ENCODE peak calls at places on chromosomes 6 and 20, in ten cellular contexts. F, W, R, Y, C, I, L, T, P and S are unnamed samples.

GRCh38 chr6:142313284-142313683 is 11.5 kb downstream of the ADGRG6 start:
- DNase-seq in R (no peak), I (peak), W (no peak), Y (no peak), P (peak), F (no peak), C (no peak), L (no peak), T (no peak), S (no peak)

GRCh38 chr6:2124260-2124709 is 121.1 kb downstream of the GMDS start:
- DNase-seq in T (no peak), W (no peak), L (no peak), Y (no peak), C (no peak), F (no peak), I (no peak), R (no peak), P (peak), S (no peak)

GRCh38 chr20:46827718-46828458 is 66.8 kb upstream of the EYA2 start:
- DNase-seq in W (no peak), R (no peak), Y (no peak), F (no peak), C (no peak), I (no peak), T (no peak), L (no peak), P (no peak), S (no peak)

GRCh38 chr6:4820704-4821276 is 44.6 kb downstream of the CDYL start:
- DNase-seq in P (peak), C (no peak), F (no peak), I (no peak), T (no peak), L (no peak), W (no peak), R (no peak), Y (peak), S (no peak)

GRCh38 chr6:70651326-70651905 is 16.3 kb upstream of the SMAP1 start:
- DNase-seq in I (no peak), C (no peak), F (no peak), P (no peak), R (no peak), T (no peak), L (no peak), Y (no peak), W (no peak), S (no peak)

GRCh38 chr6:82015043-82015442 is 232.5 kb downstream of the IBTK start:
- DNase-seq in L (no peak), I (no peak), W (no peak), Y (no peak), F (no peak), T (no peak), P (peak), R (no peak), C (no peak), S (no peak)

GRCh38 chr6:136405410-136406029 is 115.9 kb upstream of the BCLAF1 start:
- DNase-seq in P (peak), Y (no peak), F (no peak), W (no peak), R (peak), C (no peak), I (no peak), T (no peak), L (no peak), S (no peak)

GRCh38 chr6:16712250-16712930 is 48.9 kb downstream of the ATXN1 start:
- DNase-seq in T (no peak), P (peak), L (peak), W (no peak), F (no peak), I (no peak), C (no peak), Y (no peak), R (no peak), S (no peak)

GRCh38 chr6:56764081-56764566 is 121.4 kb upstream of the DST start:
- DNase-seq in F (no peak), W (no peak), C (no peak), T (no peak), P (peak), Y (no peak), I (peak), L (peak), R (no peak), S (no peak)

GRCh38 chr6:27479319-27480182 is 6.6 kb upstream of the ZNF184 start:
- DNase-seq in C (peak), T (no peak), P (peak), L (peak), W (peak), R (peak), Y (peak), I (peak), F (peak), S (peak)

GRCh38 chr6:47303861-47304260 is 5.8 kb downstream of the TNFRSF21 start:
- DNase-seq in I (no peak), W (no peak), T (no peak), L (no peak), P (no peak), Y (no peak), C (no peak), F (no peak), R (no peak), S (no peak)

GRCh38 chr20:22909436-22909835 is 125.7 kb upstream of the SSTR4 start:
- DNase-seq in W (no peak), R (no peak), I (no peak), L (no peak), F (no peak), P (no peak), Y (no peak), T (no peak), C (no peak), S (no peak)

GRCh38 chr6:121873595-121873994 is 438.1 kb downstream of the GJA1 start:
- DNase-seq in F (no peak), L (no peak), P (no peak), Y (no peak), R (no peak), W (no peak), C (no peak), I (no peak), T (no peak), S (no peak)

GRCh38 chr6:28589952-28590340 is 64.3 kb downstream of the GPX5 start:
- DNase-seq in I (no peak), R (no peak), T (no peak), F (no peak), L (no peak), P (no peak), C (no peak), Y (no peak), W (no peak), S (no peak)

GRCh38 chr6:167735498-167736201 is 91.1 kb upstream of the AFDN start:
- DNase-seq in Y (no peak), R (no peak), F (no peak), W (no peak), L (no peak), P (no peak), T (no peak), C (no peak), I (no peak), S (no peak)

GRCh38 chr6:28812778-28813569 is 110.8 kb downstream of the TRIM27 start:
- DNase-seq in C (no peak), F (no peak), P (no peak), R (no peak), Y (no peak), W (no peak), T (no peak), I (no peak), L (no peak), S (no peak)

GRCh38 chr20:23203951-23204730 is 118.0 kb upstream of the CD93 start:
- DNase-seq in R (no peak), C (no peak), L (no peak), F (no peak), P (no peak), Y (no peak), W (no peak), T (no peak), I (no peak), S (no peak)

GRCh38 chr20:1838479-1839279 is 56.5 kb upstream of the SIRPA start:
- DNase-seq in P (no peak), I (no peak), R (no peak), L (no peak), W (peak), C (no peak), Y (no peak), T (no peak), F (no peak), S (no peak)

GRCh38 chr6:5379647-5380242 is 118.4 kb downstream of the FARS2 start:
- DNase-seq in C (peak), F (no peak), P (peak), W (no peak), Y (no peak), R (no peak), I (peak), T (no peak), L (peak), S (no peak)

GRCh38 chr20:20261159-20261558 is 106.7 kb upstream of the INSM1 start:
- DNase-seq in T (no peak), F (no peak), R (no peak), C (no peak), L (no peak), P (no peak), I (no peak), W (no peak), Y (no peak), S (no peak)

GRCh38 chr20:48187891-48188290 is 402.6 kb upstream of the SULF2 start:
- DNase-seq in T (no peak), Y (no peak), R (no peak), L (no peak), I (no peak), P (no peak), C (no peak), W (no peak), F (no peak), S (no peak)

GRCh38 chr6:5179917-5180316 is 80.8 kb downstream of the LYRM4 start:
- DNase-seq in F (no peak), C (no peak), T (no peak), R (no peak), Y (no peak), I (peak), L (no peak), P (no peak), W (no peak), S (no peak)

GRCh38 chr6:159594106-159594749 is 98.8 kb downstream of the SOD2 start:
- DNase-seq in F (no peak), C (no peak), T (no peak), R (no peak), I (no peak), L (no peak), Y (no peak), P (peak), W (no peak), S (no peak)

GRCh38 chr20:34293119-34293518 is 10.0 kb downstream of the AHCY start:
- DNase-seq in F (no peak), R (no peak), C (no peak), I (no peak), T (no peak), L (no peak), Y (no peak), W (no peak), P (no peak), S (no peak)

GRCh38 chr20:19473894-19474293 is 261.5 kb downstream of the SLC24A3 start:
- DNase-seq in C (no peak), L (no peak), F (no peak), R (no peak), P (no peak), I (no peak), W (no peak), Y (no peak), T (no peak), S (no peak)

GRCh38 chr6:28474441-28475219 is 31.3 kb upstream of the ZSCAN23 start:
- DNase-seq in F (peak), R (no peak), P (peak), W (peak), L (peak), Y (peak), T (peak), I (peak), C (peak), S (no peak)

DNA sequence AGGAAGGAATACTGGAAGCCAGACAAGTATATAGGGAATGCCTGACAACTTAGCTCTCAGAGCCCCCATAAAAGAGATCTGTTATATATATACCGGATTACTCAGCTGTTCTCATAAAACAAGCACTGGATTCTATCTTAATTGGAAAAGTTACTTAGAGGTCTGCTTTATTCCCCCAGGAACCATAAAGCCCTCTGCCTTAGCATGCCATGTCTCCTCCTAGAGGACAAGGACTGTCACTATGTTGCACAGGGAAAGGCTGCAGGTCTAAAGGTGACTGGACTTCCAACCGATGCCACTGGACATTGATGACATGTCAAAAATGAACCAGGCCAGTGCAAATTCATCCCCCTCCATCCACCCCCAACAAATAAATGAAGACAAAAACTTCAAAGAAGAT is 6.4 kb downstream of the EXOC2 start:
- DNase-seq in F (no peak), I (no peak), W (no peak), P (no peak), Y (no peak), C (peak), T (no peak), R (no peak), L (no peak), S (no peak)
- TF ChIP-seq CTCF in F (peak), I (no peak), W (no peak), P (no peak), Y (peak), C (peak), T (peak), R (no peak), L (peak), S (no peak)

DNA sequence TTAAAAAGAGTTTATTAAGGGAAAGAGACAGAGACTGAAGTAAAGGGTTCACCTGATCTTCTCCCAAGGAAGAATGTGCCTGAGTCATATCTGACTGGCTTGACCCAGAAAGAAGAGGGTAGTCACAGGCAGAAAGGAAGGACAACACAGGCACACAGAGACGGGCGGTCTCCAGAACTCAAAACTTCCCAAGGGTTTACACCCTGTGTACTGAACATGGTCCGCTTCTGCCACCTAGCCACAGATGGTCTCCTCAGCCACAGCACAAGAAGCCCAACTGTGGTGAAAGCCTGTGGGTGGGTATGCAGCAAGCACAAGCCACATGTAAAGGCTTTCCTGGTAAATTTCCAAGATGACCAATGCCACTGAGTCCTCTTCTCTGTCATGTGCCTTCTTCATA is 17.2 kb downstream of the UNC5CL start:
- DNase-seq in T (no peak), Y (peak), C (peak), R (no peak), I (peak), P (peak), F (no peak), W (no peak), L (no peak), S (no peak)
- TF ChIP-seq CTCF in T (peak), Y (peak), C (peak), R (no peak), I (peak), P (no peak), F (peak), W (no peak), L (no peak), S (no peak)

GRCh38 chr20:61965606-61966491 is 99.8 kb downstream of the TAF4 start:
- DNase-seq in C (no peak), P (no peak), R (no peak), T (no peak), W (no peak), I (no peak), L (no peak), Y (no peak), F (no peak), S (no peak)
- TF ChIP-seq CTCF in C (no peak), P (peak), R (no peak), T (peak), W (no peak), I (no peak), L (no peak), Y (peak), F (no peak), S (no peak)

GRCh38 chr6:37820713-37821069 is 1.2 kb downstream of the ZFAND3 start:
- DNase-seq in W (no peak), T (no peak), Y (no peak), P (no peak), F (no peak), C (peak), L (no peak), R (no peak), I (no peak), S (no peak)
- TF ChIP-seq CTCF in W (no peak), T (no peak), Y (no peak), P (no peak), F (no peak), C (no peak), L (no peak), R (no peak), I (no peak), S (no peak)

DNA sequence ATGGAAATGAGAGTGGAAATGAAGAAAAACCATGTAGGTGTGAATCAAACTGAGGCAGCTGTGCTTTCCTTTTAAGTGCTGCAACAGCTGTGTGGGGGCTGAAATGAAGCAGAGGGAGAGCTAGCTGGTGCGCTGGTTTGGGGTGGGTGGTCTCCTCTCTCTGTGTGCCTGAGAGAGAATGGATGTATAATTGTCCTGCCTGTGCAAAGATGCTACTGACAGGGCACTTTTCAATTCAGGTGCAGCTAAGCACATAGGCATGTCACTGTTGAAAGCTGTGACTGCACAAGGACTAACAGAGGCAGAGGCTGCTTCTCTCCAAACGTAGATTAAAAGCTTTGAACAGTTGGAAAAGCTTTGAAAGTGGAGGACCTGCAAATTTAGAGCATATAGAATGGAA is 387.1 kb upstream of the MAN1A1 start:
- DNase-seq in C (no peak), R (no peak), I (no peak), P (no peak), W (no peak), L (no peak), F (no peak), Y (no peak), T (no peak), S (no peak)
- TF ChIP-seq CTCF in C (no peak), R (no peak), I (no peak), P (no peak), W (no peak), L (no peak), F (no peak), Y (no peak), T (no peak), S (no peak)

GRCh38 chr20:36306557-36307411 is 645 bp downstream of the DLGAP4 start:
- DNase-seq in P (no peak), W (no peak), T (no peak), Y (no peak), C (no peak), R (peak), F (no peak), L (no peak), I (no peak), S (no peak)
- TF ChIP-seq CTCF in P (no peak), W (no peak), T (no peak), Y (no peak), C (no peak), R (no peak), F (no peak), L (no peak), I (no peak), S (no peak)

GRCh38 chr6:7813704-7814103 is 87.8 kb downstream of the BMP6 start:
- DNase-seq in I (peak), Y (no peak), L (no peak), T (no peak), F (no peak), R (no peak), P (no peak), W (no peak), C (peak), S (no peak)
- TF ChIP-seq CTCF in I (no peak), Y (no peak), L (no peak), T (no peak), F (no peak), R (no peak), P (no peak), W (no peak), C (no peak), S (peak)